ENCODE peak calls at places on chromosomes 16 and 17, in nine cellular contexts. E, L, Q, Y, R, D, P, H and T are unnamed samples.

GRCh38 chr17:77744268-77744988 is 214.1 kb upstream of the TNRC6C start:
- DNase-seq in Y (peak; percentile 62), R (no peak), E (no peak), H (no peak), P (peak; percentile 68), D (peak; percentile 65), L (peak; percentile 43), Q (peak; percentile 74), T (no peak)

GRCh38 chr16:68093816-68094613 is 8.8 kb downstream of the NFATC3 start:
- DNase-seq in R (no peak), H (no peak), P (no peak), D (no peak), L (no peak), Q (no peak), Y (no peak), E (peak; percentile 40), T (no peak)

GRCh38 chr17:4734857-4735475 is 3.7 kb downstream of the MED11 start:
- DNase-seq in Q (no peak), Y (no peak), H (no peak), R (no peak), D (no peak), L (no peak), P (no peak), E (no peak), T (no peak)

GRCh38 chr17:55284001-55284884 is 19.5 kb downstream of the HLF start:
- DNase-seq in D (no peak), Q (no peak), R (peak; percentile 48), Y (no peak), H (no peak), L (no peak), E (no peak), P (no peak), T (no peak)

GRCh38 chr16:25192096-25192495 is 24.7 kb upstream of the AQP8 start:
- DNase-seq in P (no peak), Y (no peak), E (peak; percentile 49), R (no peak), L (no peak), Q (no peak), D (no peak), H (no peak), T (no peak)

GRCh38 chr17:17663160-17664072 is 17.8 kb upstream of the RAI1 start:
- DNase-seq in R (peak; percentile 87), L (no peak), Y (no peak), H (peak; percentile 75), Q (peak; percentile 29), D (peak; percentile 47), E (peak; percentile 98), P (peak; percentile 40), T (peak; percentile 52)

GRCh38 chr16:3195975-3196374 is 8.0 kb downstream of the OR1F1 start:
- DNase-seq in H (no peak), D (no peak), Q (no peak), L (no peak), Y (no peak), E (no peak), P (no peak), R (no peak), T (no peak)

GRCh38 chr17:61547113-61547512 is 43.9 kb downstream of the NACA2 start:
- DNase-seq in D (no peak), P (no peak), R (no peak), Y (no peak), L (no peak), E (no peak), H (no peak), Q (no peak), T (no peak)

GRCh38 chr16:69709456-69710084 is 16.8 kb downstream of the NQO1 start:
- DNase-seq in H (no peak), D (no peak), L (no peak), Q (no peak), E (peak; percentile 61), Y (no peak), P (no peak), R (no peak), T (no peak)

GRCh38 chr16:57025941-57026777 is 36.8 kb downstream of the NLRC5 start:
- DNase-seq in Q (no peak), E (no peak), H (no peak), L (no peak), P (no peak), D (no peak), R (no peak), Y (no peak), T (no peak)

GRCh38 chr17:1961187-1961586 is 63.9 kb downstream of the RTN4RL1 start:
- DNase-seq in Y (no peak), D (no peak), Q (no peak), H (no peak), R (no peak), P (no peak), E (no peak), L (no peak), T (no peak)

GRCh38 chr16:25031132-25031440 is 15.9 kb upstream of the ARHGAP17 start:
- DNase-seq in L (no peak), R (no peak), D (no peak), Q (no peak), H (no peak), Y (no peak), P (no peak), E (no peak), T (no peak)

GRCh38 chr17:57875109-57876022 is 25.5 kb upstream of the MRPS23 start:
- DNase-seq in D (peak; percentile 87), R (peak; percentile 59), L (peak; percentile 82), E (peak; percentile 99), Y (peak; percentile 66), Q (peak; percentile 76), P (peak; percentile 80), H (no peak), T (peak; percentile 76)
- TF ChIP-seq CTCF in D (peak; percentile 22), R (peak; percentile 26), L (peak; percentile 54), E (peak; percentile 75), Y (peak; percentile 23), Q (peak; percentile 53), P (peak; percentile 43), H (no peak), T (no peak)

GRCh38 chr17:34234616-34235015 is 20.5 kb upstream of the CCL2 start:
- DNase-seq in P (no peak), R (no peak), H (no peak), Q (no peak), D (no peak), E (no peak), Y (no peak), L (no peak), T (no peak)
- H3K4me1 ChIP-seq in P (peaks cover 10% of the 10 kb centered on the region), R (no peaks in the 10 kb centered on the region), H (no peaks in the 10 kb centered on the region), Q (peaks cover 71% of the 10 kb centered on the region), D (peaks cover 17% of the 10 kb centered on the region), E (no peaks in the 10 kb centered on the region), Y (peaks cover 52% of the 10 kb centered on the region), L (peaks cover 52% of the 10 kb centered on the region), T (no peaks in the 10 kb centered on the region)

DNA sequence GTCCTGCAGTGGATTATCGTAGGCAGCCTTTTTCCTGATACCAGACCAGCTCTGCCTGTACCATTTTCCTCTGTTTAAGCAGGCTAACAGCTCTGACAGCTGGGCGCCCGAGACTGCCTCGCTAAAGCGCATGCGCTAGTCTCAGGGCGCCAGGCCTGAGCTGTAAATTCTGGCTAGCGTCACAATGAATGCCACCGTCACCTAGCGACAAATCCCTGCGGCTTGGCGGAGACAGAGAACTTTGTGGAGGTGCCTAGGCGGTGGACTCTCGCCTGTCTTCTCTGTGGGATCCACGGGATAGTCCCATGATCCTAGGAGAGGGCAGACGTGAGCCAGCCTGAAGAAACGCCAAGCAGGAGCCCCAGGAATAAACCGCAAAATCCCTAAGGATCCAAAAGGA is 573.9 kb downstream of the KCNJ18 start:
- DNase-seq in D (no peak), H (no peak), Q (no peak), Y (no peak), P (no peak), E (no peak), R (no peak), L (peak; percentile 44), T (no peak)
- H3K9me3 ChIP-seq in D (no peaks in the 10 kb centered on the region), H (no peaks in the 10 kb centered on the region), Q (no peaks in the 10 kb centered on the region), Y (no peaks in the 10 kb centered on the region), P (peaks cover 35% of the 10 kb centered on the region), E (no peaks in the 10 kb centered on the region), R (peaks cover 3% of the 10 kb centered on the region), L (peaks cover 5% of the 10 kb centered on the region), T (peaks cover 82% of the 10 kb centered on the region)

DNA sequence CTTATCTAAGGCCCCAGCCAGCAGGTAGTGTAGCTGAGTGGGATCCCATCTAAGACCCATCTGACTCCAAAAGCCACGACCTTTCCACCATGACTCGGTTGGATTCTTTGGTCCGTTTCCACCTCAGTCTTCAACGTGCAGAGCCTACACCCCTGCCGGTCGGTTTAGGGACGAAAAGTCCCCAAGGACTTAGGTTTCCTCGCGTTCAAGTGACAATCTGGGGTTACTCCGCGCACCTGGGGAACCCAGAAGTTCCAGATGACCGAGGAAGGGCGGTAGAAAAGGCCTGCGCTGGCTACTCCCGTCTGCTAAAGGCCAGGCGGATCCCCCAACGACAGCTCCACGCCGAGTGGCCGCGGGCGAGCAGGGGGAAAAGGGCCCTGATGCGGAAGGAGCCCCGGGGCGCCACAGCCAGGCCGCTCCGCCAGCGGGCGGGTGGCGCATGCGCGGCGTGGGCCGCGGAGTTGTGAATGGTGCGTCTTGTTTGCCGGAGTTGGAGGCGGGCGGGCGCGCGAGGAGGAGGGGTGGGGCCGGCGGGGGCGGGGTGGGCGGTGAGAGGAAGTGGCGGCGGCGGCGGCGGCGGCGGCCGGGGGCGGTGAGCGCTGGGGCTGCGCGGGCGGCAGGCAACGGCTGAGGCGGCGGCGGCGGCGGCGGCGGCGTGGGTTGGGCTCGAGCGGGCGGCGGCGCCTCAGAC is at the start of gene CBFB:
- DNase-seq in Q (peak; percentile 94), E (peak; percentile 89), R (peak; percentile 97), Y (peak; percentile 90), H (peak; percentile 90), D (peak; percentile 96), L (peak; percentile 96), P (peak; percentile 94), T (peak; percentile 95)
- TF ChIP-seq CTCF in Q (peak; percentile 13), E (no peak), R (peak; percentile 28), Y (no peak), H (no peak), D (no peak), L (peak; percentile 17), P (no peak), T (no peak)